ENCODE peak calls at places on chromosome 12, in seven cellular contexts. O is NCI-H1694; N is stimulated activated CD4-positive, alpha-beta T cell treated with anti-CD3 and anti-CD28 coated beads, Interleukin-15, amount 100 ng/mL, for 48 hours; V is MV-4-11; Q is dermis blood vessel endothelial cell; C is LoVo; L is IMR-90. G is an unnamed sample.

GRCh38 chr12:19850341-19851065 is 411.2 kb downstream of the AEBP2 start:
- DNase-seq in Q (no peak), L (peak), C (no peak), V (no peak), N (no peak), O (no peak), G (no peak)

GRCh38 chr12:44875954-44876553 is at the start of gene NELL2:
- DNase-seq in O (peak), C (peak), L (no peak), Q (peak), N (peak), V (no peak), G (no peak)

GRCh38 chr12:116975779-116976393 is 65.1 kb downstream of the FBXW8 start:
- DNase-seq in Q (no peak), C (no peak), N (no peak), O (no peak), V (no peak), L (peak), G (no peak)

GRCh38 chr12:66813137-66813867 is 134.4 kb upstream of the GRIP1 start:
- DNase-seq in V (no peak), L (no peak), C (no peak), Q (peak), N (no peak), O (no peak), G (peak)

GRCh38 chr12:64810831-64811230 is 13.6 kb upstream of the TBC1D30 start:
- DNase-seq in L (no peak), N (no peak), O (no peak), V (no peak), C (peak), Q (no peak), G (no peak)

GRCh38 chr12:103667129-103667528 is 80.1 kb downstream of the STAB2 start:
- DNase-seq in L (no peak), V (no peak), N (no peak), Q (no peak), C (no peak), O (no peak), G (no peak)

GRCh38 chr12:27769142-27769672 is 10.8 kb upstream of the KLHL42 start:
- DNase-seq in O (no peak), Q (no peak), L (no peak), N (no peak), V (no peak), C (no peak), G (no peak)

GRCh38 chr12:6084969-6085450 is 39.5 kb downstream of the VWF start:
- DNase-seq in N (no peak), V (no peak), C (no peak), O (no peak), Q (no peak), L (no peak), G (no peak)

GRCh38 chr12:3135522-3136461 is 58.6 kb downstream of the TSPAN9 start:
- DNase-seq in N (peak), O (peak), C (peak), V (peak), L (peak), Q (peak), G (no peak)

GRCh38 chr12:112179936-112180335 is 54.6 kb downstream of the TRAFD1 start:
- DNase-seq in N (no peak), C (peak), O (no peak), Q (no peak), L (no peak), V (no peak), G (no peak)

GRCh38 chr12:63668028-63668799 is at the start of gene DPY19L2:
- DNase-seq in Q (peak), C (no peak), V (no peak), O (no peak), L (peak), N (no peak), G (peak)

GRCh38 chr12:120013659-120014380 is 24.8 kb downstream of the BICDL1 start:
- DNase-seq in O (no peak), V (peak), N (peak), Q (no peak), L (no peak), C (peak), G (no peak)

GRCh38 chr12:111597731-111598636 is 1.1 kb downstream of the ATXN2 start:
- DNase-seq in V (no peak), C (peak), O (no peak), Q (peak), N (peak), L (no peak), G (no peak)

GRCh38 chr12:30197392-30198047 is 413.8 kb upstream of the TMTC1 start:
- DNase-seq in L (peak), O (no peak), C (no peak), Q (no peak), V (no peak), N (no peak), G (no peak)

GRCh38 chr12:132452596-132453350 is 37.2 kb upstream of the FBRSL1 start:
- DNase-seq in Q (no peak), O (no peak), N (no peak), V (no peak), C (no peak), L (no peak), G (no peak)

GRCh38 chr12:104387190-104387589 is 69.6 kb upstream of the CHST11 start:
- DNase-seq in N (no peak), C (peak), O (no peak), L (peak), Q (peak), V (no peak), G (no peak)

GRCh38 chr12:93530358-93530757 is 42.1 kb upstream of the SOCS2 start:
- DNase-seq in O (no peak), C (no peak), L (peak), Q (peak), N (no peak), V (peak), G (no peak)

GRCh38 chr12:19491863-19492262 is 52.6 kb downstream of the AEBP2 start:
- DNase-seq in O (no peak), C (no peak), V (no peak), Q (no peak), L (no peak), N (no peak), G (no peak)

GRCh38 chr12:114741940-114742339 is 58.0 kb upstream of the TBX3 start:
- DNase-seq in C (no peak), Q (no peak), O (no peak), V (no peak), L (no peak), N (no peak), G (no peak)

GRCh38 chr12:33825986-33826602 is 196.2 kb upstream of the ALG10 start:
- DNase-seq in V (no peak), C (no peak), O (no peak), L (no peak), Q (no peak), N (no peak), G (no peak)

GRCh38 chr12:46858368-46858767 is 32.6 kb upstream of the SLC38A4 start:
- DNase-seq in C (no peak), L (no peak), Q (no peak), O (no peak), V (no peak), N (no peak), G (no peak)

GRCh38 chr12:16037533-16037932 is 126.4 kb downstream of the DERA start:
- DNase-seq in N (no peak), C (no peak), O (no peak), Q (no peak), L (no peak), V (no peak), G (no peak)

GRCh38 chr12:12051668-12052067 is 19.1 kb upstream of the BCL2L14 start:
- DNase-seq in L (no peak), O (no peak), N (no peak), V (no peak), Q (no peak), C (no peak), G (no peak)

GRCh38 chr12:119791453-119791852 is 85.7 kb downstream of the CIT start:
- DNase-seq in V (no peak), Q (no peak), N (no peak), L (no peak), C (no peak), O (no peak), G (no peak)

GRCh38 chr12:28500373-28501024 is 310.2 kb downstream of the CCDC91 start:
- DNase-seq in O (no peak), V (no peak), N (no peak), Q (no peak), C (no peak), L (peak), G (no peak)

GRCh38 chr12:80709811-80710726 is 2.6 kb downstream of the MYF6 start:
- DNase-seq in L (no peak), O (no peak), Q (no peak), C (no peak), V (no peak), N (no peak), G (no peak)

GRCh38 chr12:129662184-129662583 is 241.6 kb downstream of the TMEM132D start:
- DNase-seq in O (no peak), C (peak), Q (no peak), N (no peak), L (no peak), V (no peak), G (no peak)

GRCh38 chr12:29578731-29579130 is 81.2 kb upstream of the OVCH1 start:
- DNase-seq in Q (no peak), V (no peak), N (no peak), C (no peak), L (peak), O (no peak), G (no peak)

GRCh38 chr12:30602678-30603077 is 93.0 kb downstream of the IPO8 start:
- DNase-seq in O (no peak), N (no peak), C (no peak), L (no peak), Q (no peak), V (no peak), G (no peak)

GRCh38 chr12:41903014-41903702 is 241.5 kb downstream of the GXYLT1 start:
- DNase-seq in O (no peak), L (no peak), V (no peak), N (no peak), C (no peak), Q (peak), G (no peak)

GRCh38 chr12:65755596-65755978 is 68.7 kb upstream of the HMGA2 start:
- DNase-seq in C (no peak), L (peak), O (no peak), V (no peak), N (no peak), Q (no peak), G (no peak)

GRCh38 chr12:107369679-107370078 is 276.3 kb upstream of the CRY1 start:
- DNase-seq in C (no peak), Q (no peak), V (peak), N (peak), O (no peak), L (no peak), G (no peak)

GRCh38 chr12:20007331-20007730 is 361.0 kb upstream of the PDE3A start:
- DNase-seq in L (peak), V (no peak), N (no peak), C (no peak), O (no peak), Q (no peak), G (no peak)

GRCh38 chr12:91189526-91189925 is 6.9 kb upstream of the DCN start:
- DNase-seq in N (no peak), O (no peak), C (no peak), V (no peak), Q (no peak), L (peak), G (peak)

GRCh38 chr12:112175361-112176155 is 50.2 kb downstream of the TRAFD1 start:
- DNase-seq in C (no peak), L (no peak), Q (no peak), N (no peak), O (no peak), V (no peak), G (no peak)

G was measured in kidney epithelial cell.